ENCODE peak calls at places on chromosomes 6 and 20, in four cellular contexts. C, I, Z and D are unnamed samples.

GRCh38 chr20:40763646-40764295 is 74.7 kb upstream of the MAFB start:
- DNase-seq in I (no peak), Z (no peak), C (no peak), D (no peak)

GRCh38 chr6:80440496-80441160 is 334.2 kb downstream of the BCKDHB start:
- DNase-seq in I (no peak), C (no peak), Z (no peak), D (no peak)

GRCh38 chr6:110543106-110543505 is 66.7 kb upstream of the SLC22A16 start:
- DNase-seq in Z (no peak), C (no peak), I (no peak), D (no peak)

GRCh38 chr6:105994522-105995402 is 91.4 kb upstream of the PRDM1 start:
- DNase-seq in Z (peak), C (peak), I (peak), D (peak)

GRCh38 chr6:3911614-3912336 is 62.6 kb downstream of the FAM50B start:
- DNase-seq in C (no peak), I (peak), Z (no peak), D (no peak)

GRCh38 chr6:133259561-133259960 is 18.4 kb downstream of the EYA4 start:
- DNase-seq in C (no peak), I (no peak), Z (no peak), D (no peak)

GRCh38 chr6:96015791-96016776 is at the start of gene FUT9:
- DNase-seq in C (no peak), Z (no peak), I (no peak), D (no peak)

GRCh38 chr6:119678961-119679360 is 329.4 kb upstream of the MAN1A1 start:
- DNase-seq in I (no peak), Z (no peak), C (no peak), D (no peak)

GRCh38 chr20:43911066-43911465 is 3.6 kb upstream of the TOX2 start:
- DNase-seq in Z (no peak), I (peak), C (no peak), D (peak)

GRCh38 chr6:104326173-104327001 is 533.3 kb downstream of the HACE1 start:
- DNase-seq in I (peak), C (no peak), Z (no peak), D (no peak)

GRCh38 chr20:53343433-53343832 is 250.2 kb downstream of the ZNF217 start:
- DNase-seq in C (no peak), I (no peak), Z (no peak), D (no peak)

GRCh38 chr6:165632194-165632593 is 30.8 kb downstream of the PDE10A start:
- DNase-seq in Z (no peak), C (no peak), I (peak), D (no peak)

GRCh38 chr20:44850272-44850671 is 35.2 kb upstream of the YWHAB start:
- DNase-seq in C (no peak), Z (no peak), I (no peak), D (no peak)